ENCODE peak calls at places on chromosomes 6 and 20, in six cellular contexts. N is IMR-90, S is neuronal stem cell, Z is mesenchymal stem cell, L is trophoblast cell, F is H1. D is an unnamed sample.

GRCh38 chr6:116572162-116572561 is 858 bp downstream of the RWDD1 start:
- DNase-seq in N (peak; percentile 55), S (no peak), Z (peak; percentile 72), L (no peak), F (no peak), D (no peak)

GRCh38 chr6:23754197-23754596 is 371.8 kb upstream of the NRSN1 start:
- DNase-seq in N (no peak), S (no peak), Z (no peak), L (no peak), F (no peak), D (no peak)

GRCh38 chr20:63889241-63890200 is 5.4 kb upstream of the DNAJC5 start:
- DNase-seq in N (peak; percentile 35), S (no peak), Z (peak; percentile 58), L (peak; percentile 38), F (no peak), D (no peak)

GRCh38 chr20:39117486-39117885 is 155.3 kb downstream of the DHX35 start:
- DNase-seq in N (peak; percentile 43), S (no peak), Z (peak; percentile 17), L (no peak), F (no peak), D (no peak)

GRCh38 chr6:120569689-120570088 is 764.6 kb downstream of the TBC1D32 start:
- DNase-seq in N (no peak), S (no peak), Z (peak; percentile 0), L (no peak), F (no peak), D (no peak)

GRCh38 chr20:8757146-8757545 is 311.7 kb upstream of the PLCB4 start:
- DNase-seq in N (peak; percentile 85), S (no peak), Z (peak; percentile 69), L (no peak), F (no peak), D (no peak)

GRCh38 chr20:48586728-48587127 is 241.1 kb downstream of the PREX1 start:
- DNase-seq in N (no peak), S (no peak), Z (no peak), L (no peak), F (no peak), D (no peak)

GRCh38 chr20:1478566-1478965 is 11.9 kb upstream of the NSFL1C start:
- DNase-seq in N (peak; percentile 52), S (no peak), Z (no peak), L (peak; percentile 92), F (no peak), D (no peak)

GRCh38 chr6:1952726-1953360 is 292.6 kb downstream of the GMDS start:
- DNase-seq in N (peak; percentile 100), S (no peak), Z (peak; percentile 59), L (peak; percentile 75), F (no peak), D (no peak)

GRCh38 chr6:117547688-117548621 is 54.4 kb downstream of the GOPC start:
- DNase-seq in N (peak; percentile 54), S (no peak), Z (peak; percentile 69), L (no peak), F (no peak), D (peak; percentile 56)

GRCh38 chr6:116371384-116372209 is 850 bp downstream of the DSE start:
- DNase-seq in N (peak; percentile 94), S (peak; percentile 71), Z (peak; percentile 94), L (peak; percentile 90), F (peak; percentile 70), D (peak; percentile 84)

GRCh38 chr6:20681243-20681684 is 147.0 kb downstream of the CDKAL1 start:
- DNase-seq in N (no peak), S (no peak), Z (no peak), L (no peak), F (no peak), D (no peak)

GRCh38 chr6:17705428-17705777 is 1.3 kb downstream of the NUP153 start:
- DNase-seq in N (peak; percentile 75), S (no peak), Z (peak; percentile 71), L (no peak), F (no peak), D (no peak)

GRCh38 chr20:63132131-63132714 is 83.7 kb downstream of the YTHDF1 start:
- DNase-seq in N (no peak), S (no peak), Z (no peak), L (no peak), F (no peak), D (peak; percentile 17)

GRCh38 chr20:62350629-62351422 is 16.3 kb downstream of the LAMA5 start:
- DNase-seq in N (no peak), S (no peak), Z (no peak), L (peak; percentile 48), F (no peak), D (no peak)

GRCh38 chr6:156250593-156250992 is 526.6 kb upstream of the ARID1B start:
- DNase-seq in N (peak; percentile 19), S (no peak), Z (no peak), L (no peak), F (no peak), D (no peak)

GRCh38 chr20:11976966-11977365 is 59.3 kb downstream of the BTBD3 start:
- DNase-seq in N (no peak), S (no peak), Z (peak; percentile 4), L (no peak), F (no peak), D (no peak)

GRCh38 chr20:64025101-64025825 is 10.7 kb upstream of the C20orf204 start:
- DNase-seq in N (no peak), S (no peak), Z (no peak), L (no peak), F (no peak), D (no peak)

GRCh38 chr6:43184268-43184985 is 2.4 kb downstream of the CUL9 start:
- DNase-seq in N (no peak), S (no peak), Z (no peak), L (peak; percentile 81), F (no peak), D (no peak)

GRCh38 chr6:53503060-53503459 is 41.8 kb downstream of the GCLC start:
- DNase-seq in N (no peak), S (no peak), Z (no peak), L (no peak), F (no peak), D (no peak)

GRCh38 chr20:36543187-36544133 is 2.1 kb downstream of the MYL9 start:
- DNase-seq in N (peak; percentile 83), S (no peak), Z (peak; percentile 80), L (no peak), F (no peak), D (no peak)

GRCh38 chr6:155250701-155251381 is 13.0 kb upstream of the CLDN20 start:
- DNase-seq in N (no peak), S (no peak), Z (no peak), L (no peak), F (no peak), D (no peak)

GRCh38 chr6:47308674-47309325 is 905 bp downstream of the TNFRSF21 start:
- DNase-seq in N (peak; percentile 19), S (peak; percentile 37), Z (peak; percentile 41), L (no peak), F (no peak), D (peak; percentile 46)

GRCh38 chr6:163263196-163263595 is 151.3 kb upstream of the QKI start:
- DNase-seq in N (no peak), S (no peak), Z (peak; percentile 33), L (no peak), F (no peak), D (no peak)

GRCh38 chr6:47157653-47158219 is 115.6 kb upstream of the ADGRF1 start:
- DNase-seq in N (peak; percentile 33), S (no peak), Z (peak; percentile 31), L (no peak), F (no peak), D (no peak)

GRCh38 chr6:162852810-162853577 is 125.2 kb downstream of the PACRG start:
- DNase-seq in N (no peak), S (no peak), Z (no peak), L (no peak), F (no peak), D (no peak)

GRCh38 chr6:53195048-53195447 is 46.4 kb upstream of the GCM1 start:
- DNase-seq in N (no peak), S (no peak), Z (no peak), L (no peak), F (no peak), D (no peak)

GRCh38 chr6:34517461-34517868 is 38.7 kb downstream of the SPDEF start:
- DNase-seq in N (no peak), S (no peak), Z (no peak), L (no peak), F (no peak), D (no peak)

GRCh38 chr20:61571221-61571620 is 319.2 kb downstream of the CDH4 start:
- DNase-seq in N (no peak), S (no peak), Z (no peak), L (no peak), F (no peak), D (no peak)

GRCh38 chr6:106321940-106322339 is 3.6 kb downstream of the ATG5 start:
- DNase-seq in N (no peak), S (no peak), Z (no peak), L (no peak), F (no peak), D (no peak)

GRCh38 chr6:157976345-157977175 is 5.1 kb upstream of the SYNJ2 start:
- DNase-seq in N (no peak), S (no peak), Z (no peak), L (no peak), F (no peak), D (no peak)

GRCh38 chr20:58828141-58828540 is 22.6 kb downstream of the GNAS-AS1 start:
- DNase-seq in N (no peak), S (no peak), Z (no peak), L (no peak), F (no peak), D (no peak)

GRCh38 chr6:11343963-11344714 is 111.7 kb upstream of the NEDD9 start:
- DNase-seq in N (no peak), S (no peak), Z (no peak), L (peak; percentile 94), F (no peak), D (no peak)

GRCh38 chr6:76843376-76843775 is 619.9 kb downstream of the HTR1B start:
- DNase-seq in N (no peak), S (no peak), Z (no peak), L (no peak), F (no peak), D (no peak)
- H2BK5ac ChIP-seq in N (no peak overlapping the region), S (no peak overlapping the region), Z (no peak overlapping the region), L (no peak overlapping the region), F (no peak overlapping the region), D (no peak overlapping the region)

GRCh38 chr6:159008656-159009288 is 8.8 kb upstream of the RSPH3 start:
- DNase-seq in N (peak; percentile 28), S (no peak), Z (peak; percentile 38), L (peak; percentile 3), F (no peak), D (no peak)
- H3K4me2 ChIP-seq in N (no peak overlapping the region), S (no peak overlapping the region), Z (no peak overlapping the region), L (no peak overlapping the region), F (no peak overlapping the region), D (no peak overlapping the region)

GRCh38 chr6:15016813-15017212 is 229.1 kb upstream of the JARID2 start:
- DNase-seq in N (no peak), S (no peak), Z (no peak), L (no peak), F (no peak), D (no peak)
- H3K14ac ChIP-seq in N (no peak overlapping the region), S (no peak overlapping the region), Z (no peak overlapping the region), L (no peak overlapping the region), F (no peak overlapping the region), D (no peak overlapping the region)

DNA sequence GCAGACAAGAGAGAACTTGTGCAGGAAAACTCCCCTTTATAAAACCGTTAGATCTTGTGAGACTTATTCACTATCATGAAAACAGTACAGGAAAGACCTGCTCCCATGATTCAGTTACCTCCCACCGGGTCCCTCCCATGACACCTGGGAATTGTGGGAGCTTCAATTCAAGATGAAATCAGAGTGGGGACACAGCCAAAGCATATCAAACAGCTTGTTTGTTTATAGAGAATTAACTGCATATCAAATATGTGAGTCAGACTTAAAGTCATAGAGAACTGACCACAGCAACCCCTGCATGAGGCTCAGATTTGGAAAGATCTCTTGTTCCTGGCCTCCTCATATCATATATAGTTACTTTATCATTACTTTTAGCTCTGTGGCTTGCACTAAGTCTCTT is 29.1 kb upstream of the HDAC2 start:
- DNase-seq in N (peak; percentile 82), S (no peak), Z (no peak), L (no peak), F (no peak), D (no peak)
- H2BK5ac ChIP-seq in N (peak overlapping the region; percentile 75), S (no peak overlapping the region), Z (no peak overlapping the region), L (no peak overlapping the region), F (no peak overlapping the region), D (no peak overlapping the region)

D was measured in H9.